ENCODE peak calls at places on chromosomes 7 and 10, in nine cellular contexts. One of them, this sample, is unnamed.

GRCh38 chr10:86963341-86963919 is 4.9 kb upstream of the ADIRF start:
- DNase-seq in bronchial epithelial cell: no peak
- DNase-seq in ovary: peak
- DNase-seq in colonic mucosa: no peak
- DNase-seq in endodermal cell: no peak
- DNase-seq in lung: no peak
- DNase-seq in pancreas: no peak
- DNase-seq in uterus: peak
- DNase-seq in lower lobe of right lung: no peak
- DNase-seq in this sample: no peak

GRCh38 chr7:22156205-22156604 is 200.7 kb downstream of the RAPGEF5 start:
- DNase-seq in bronchial epithelial cell: peak
- DNase-seq in colonic mucosa: no peak
- DNase-seq in lower lobe of right lung: no peak
- DNase-seq in pancreas: no peak
- DNase-seq in ovary: no peak
- DNase-seq in endodermal cell: no peak
- DNase-seq in lung: no peak
- DNase-seq in uterus: no peak
- DNase-seq in this sample: no peak

GRCh38 chr7:132312531-132313070 is 263.7 kb downstream of the PLXNA4 start:
- DNase-seq in ovary: no peak
- DNase-seq in bronchial epithelial cell: no peak
- DNase-seq in lower lobe of right lung: no peak
- DNase-seq in lung: no peak
- DNase-seq in colonic mucosa: no peak
- DNase-seq in pancreas: no peak
- DNase-seq in endodermal cell: no peak
- DNase-seq in uterus: no peak
- DNase-seq in this sample: no peak

GRCh38 chr7:70092314-70093303 is 494.3 kb downstream of the AUTS2 start:
- DNase-seq in bronchial epithelial cell: no peak
- DNase-seq in lung: no peak
- DNase-seq in ovary: no peak
- DNase-seq in lower lobe of right lung: no peak
- DNase-seq in uterus: peak
- DNase-seq in colonic mucosa: no peak
- DNase-seq in pancreas: no peak
- DNase-seq in endodermal cell: no peak
- DNase-seq in this sample: no peak

GRCh38 chr10:113131611-113132330 is 181.7 kb downstream of the TCF7L2 start:
- DNase-seq in colonic mucosa: no peak
- DNase-seq in lower lobe of right lung: no peak
- DNase-seq in endodermal cell: no peak
- DNase-seq in bronchial epithelial cell: no peak
- DNase-seq in uterus: peak
- DNase-seq in lung: no peak
- DNase-seq in pancreas: no peak
- DNase-seq in ovary: no peak
- DNase-seq in this sample: no peak

GRCh38 chr7:98852826-98853225 is 17.0 kb downstream of the TMEM130 start:
- DNase-seq in uterus: no peak
- DNase-seq in bronchial epithelial cell: no peak
- DNase-seq in lower lobe of right lung: no peak
- DNase-seq in colonic mucosa: no peak
- DNase-seq in lung: no peak
- DNase-seq in ovary: no peak
- DNase-seq in pancreas: no peak
- DNase-seq in endodermal cell: no peak
- DNase-seq in this sample: no peak

GRCh38 chr7:87672217-87672616 is 44.0 kb downstream of the RUNDC3B start:
- DNase-seq in uterus: no peak
- DNase-seq in colonic mucosa: no peak
- DNase-seq in lower lobe of right lung: no peak
- DNase-seq in pancreas: no peak
- DNase-seq in bronchial epithelial cell: no peak
- DNase-seq in endodermal cell: no peak
- DNase-seq in lung: no peak
- DNase-seq in ovary: no peak
- DNase-seq in this sample: peak

GRCh38 chr7:51428226-51428887 is 111.7 kb upstream of the COBL start:
- DNase-seq in endodermal cell: peak
- DNase-seq in colonic mucosa: no peak
- DNase-seq in uterus: no peak
- DNase-seq in lung: no peak
- DNase-seq in bronchial epithelial cell: peak
- DNase-seq in pancreas: no peak
- DNase-seq in lower lobe of right lung: no peak
- DNase-seq in ovary: no peak
- DNase-seq in this sample: no peak

GRCh38 chr10:42983595-42983990 is 93.3 kb upstream of the RET start:
- DNase-seq in lung: no peak
- DNase-seq in uterus: no peak
- DNase-seq in colonic mucosa: peak
- DNase-seq in bronchial epithelial cell: no peak
- DNase-seq in ovary: no peak
- DNase-seq in pancreas: no peak
- DNase-seq in lower lobe of right lung: no peak
- DNase-seq in endodermal cell: no peak
- DNase-seq in this sample: no peak

GRCh38 chr10:52551036-52551435 is 221.5 kb downstream of the MBL2 start:
- DNase-seq in bronchial epithelial cell: no peak
- DNase-seq in lung: no peak
- DNase-seq in uterus: no peak
- DNase-seq in pancreas: no peak
- DNase-seq in endodermal cell: no peak
- DNase-seq in colonic mucosa: no peak
- DNase-seq in ovary: no peak
- DNase-seq in lower lobe of right lung: no peak
- DNase-seq in this sample: no peak

GRCh38 chr10:104028146-104028545 is 57.5 kb downstream of the COL17A1 start:
- DNase-seq in ovary: peak
- DNase-seq in bronchial epithelial cell: peak
- DNase-seq in pancreas: no peak
- DNase-seq in lower lobe of right lung: no peak
- DNase-seq in lung: no peak
- DNase-seq in endodermal cell: peak
- DNase-seq in colonic mucosa: no peak
- DNase-seq in uterus: no peak
- DNase-seq in this sample: no peak

GRCh38 chr10:97515260-97515978 is 16.7 kb downstream of the UBTD1 start:
- DNase-seq in ovary: no peak
- DNase-seq in pancreas: no peak
- DNase-seq in endodermal cell: no peak
- DNase-seq in colonic mucosa: no peak
- DNase-seq in uterus: no peak
- DNase-seq in bronchial epithelial cell: no peak
- DNase-seq in lung: no peak
- DNase-seq in lower lobe of right lung: no peak
- DNase-seq in this sample: no peak

GRCh38 chr10:84665211-84665610 is 336.8 kb downstream of the CCSER2 start:
- DNase-seq in lower lobe of right lung: no peak
- DNase-seq in ovary: no peak
- DNase-seq in bronchial epithelial cell: no peak
- DNase-seq in colonic mucosa: no peak
- DNase-seq in pancreas: no peak
- DNase-seq in endodermal cell: peak
- DNase-seq in lung: no peak
- DNase-seq in uterus: no peak
- DNase-seq in this sample: no peak

GRCh38 chr7:15555385-15555859 is 6.4 kb downstream of the AGMO start:
- DNase-seq in colonic mucosa: no peak
- DNase-seq in pancreas: no peak
- DNase-seq in lung: no peak
- DNase-seq in uterus: no peak
- DNase-seq in endodermal cell: no peak
- DNase-seq in lower lobe of right lung: no peak
- DNase-seq in bronchial epithelial cell: peak
- DNase-seq in ovary: no peak
- DNase-seq in this sample: no peak

GRCh38 chr10:33706191-33706590 is 371.7 kb upstream of the NRP1 start:
- DNase-seq in lower lobe of right lung: no peak
- DNase-seq in pancreas: no peak
- DNase-seq in endodermal cell: no peak
- DNase-seq in ovary: peak
- DNase-seq in colonic mucosa: no peak
- DNase-seq in lung: no peak
- DNase-seq in bronchial epithelial cell: peak
- DNase-seq in uterus: peak
- DNase-seq in this sample: no peak

GRCh38 chr7:33550363-33550762 is 355.0 kb upstream of the BMPER start:
- DNase-seq in lower lobe of right lung: no peak
- DNase-seq in ovary: no peak
- DNase-seq in pancreas: no peak
- DNase-seq in bronchial epithelial cell: no peak
- DNase-seq in uterus: no peak
- DNase-seq in colonic mucosa: no peak
- DNase-seq in endodermal cell: no peak
- DNase-seq in lung: no peak
- DNase-seq in this sample: no peak

GRCh38 chr7:33554046-33554445 is 351.3 kb upstream of the BMPER start:
- DNase-seq in endodermal cell: no peak
- DNase-seq in colonic mucosa: no peak
- DNase-seq in lung: no peak
- DNase-seq in lower lobe of right lung: no peak
- DNase-seq in ovary: no peak
- DNase-seq in pancreas: no peak
- DNase-seq in uterus: no peak
- DNase-seq in bronchial epithelial cell: no peak
- DNase-seq in this sample: no peak

GRCh38 chr7:33547880-33548279 is 357.5 kb upstream of the BMPER start:
- DNase-seq in uterus: no peak
- DNase-seq in colonic mucosa: no peak
- DNase-seq in ovary: no peak
- DNase-seq in pancreas: no peak
- DNase-seq in bronchial epithelial cell: peak
- DNase-seq in lung: no peak
- DNase-seq in endodermal cell: no peak
- DNase-seq in lower lobe of right lung: no peak
- DNase-seq in this sample: no peak

GRCh38 chr7:33554576-33554975 is 350.8 kb upstream of the BMPER start:
- DNase-seq in colonic mucosa: no peak
- DNase-seq in endodermal cell: no peak
- DNase-seq in lower lobe of right lung: no peak
- DNase-seq in pancreas: no peak
- DNase-seq in ovary: no peak
- DNase-seq in bronchial epithelial cell: no peak
- DNase-seq in uterus: no peak
- DNase-seq in lung: no peak
- DNase-seq in this sample: no peak

GRCh38 chr7:33550979-33551378 is 354.4 kb upstream of the BMPER start:
- DNase-seq in uterus: no peak
- DNase-seq in colonic mucosa: no peak
- DNase-seq in lower lobe of right lung: no peak
- DNase-seq in bronchial epithelial cell: no peak
- DNase-seq in endodermal cell: no peak
- DNase-seq in pancreas: no peak
- DNase-seq in ovary: no peak
- DNase-seq in lung: no peak
- DNase-seq in this sample: no peak
- TF ChIP-seq CTCF in uterus: no peak
- TF ChIP-seq CTCF in colonic mucosa: no peak
- TF ChIP-seq CTCF in lower lobe of right lung: no peak
- TF ChIP-seq CTCF in bronchial epithelial cell: no peak
- TF ChIP-seq CTCF in endodermal cell: no peak
- TF ChIP-seq CTCF in pancreas: no peak
- TF ChIP-seq CTCF in ovary: no peak
- TF ChIP-seq CTCF in lung: no peak
- TF ChIP-seq CTCF in this sample: no peak

GRCh38 chr7:8440670-8441069 is 7.3 kb downstream of the NXPH1 start:
- DNase-seq in colonic mucosa: no peak
- DNase-seq in uterus: no peak
- DNase-seq in endodermal cell: peak
- DNase-seq in bronchial epithelial cell: no peak
- DNase-seq in lung: no peak
- DNase-seq in lower lobe of right lung: no peak
- DNase-seq in ovary: no peak
- DNase-seq in pancreas: no peak
- DNase-seq in this sample: no peak
- H3K4me3 ChIP-seq in colonic mucosa: no peak
- H3K4me3 ChIP-seq in uterus: no peak
- H3K4me3 ChIP-seq in endodermal cell: no peak
- H3K4me3 ChIP-seq in bronchial epithelial cell: no peak
- H3K4me3 ChIP-seq in lung: no peak
- H3K4me3 ChIP-seq in lower lobe of right lung: no peak
- H3K4me3 ChIP-seq in ovary: no peak
- H3K4me3 ChIP-seq in pancreas: no peak
- H3K4me3 ChIP-seq in this sample: no peak

GRCh38 chr10:25175527-25176420 is 973 bp downstream of the GPR158 start:
- DNase-seq in pancreas: peak
- DNase-seq in bronchial epithelial cell: no peak
- DNase-seq in lower lobe of right lung: no peak
- DNase-seq in ovary: no peak
- DNase-seq in uterus: no peak
- DNase-seq in endodermal cell: peak
- DNase-seq in lung: no peak
- DNase-seq in colonic mucosa: no peak
- DNase-seq in this sample: no peak

GRCh38 chr10:25174461-25175230 is at the start of gene GPR158:
- DNase-seq in pancreas: peak
- DNase-seq in colonic mucosa: peak
- DNase-seq in bronchial epithelial cell: peak
- DNase-seq in ovary: peak
- DNase-seq in endodermal cell: peak
- DNase-seq in lung: peak
- DNase-seq in uterus: peak
- DNase-seq in lower lobe of right lung: peak
- DNase-seq in this sample: peak

GRCh38 chr10:25177754-25178135 is 2.9 kb downstream of the GPR158 start:
- DNase-seq in endodermal cell: no peak
- DNase-seq in lower lobe of right lung: no peak
- DNase-seq in pancreas: no peak
- DNase-seq in ovary: no peak
- DNase-seq in uterus: no peak
- DNase-seq in bronchial epithelial cell: no peak
- DNase-seq in colonic mucosa: no peak
- DNase-seq in lung: no peak
- DNase-seq in this sample: no peak

GRCh38 chr10:25177093-25177753 is 2.4 kb downstream of the GPR158 start:
- DNase-seq in ovary: no peak
- DNase-seq in uterus: no peak
- DNase-seq in lung: no peak
- DNase-seq in colonic mucosa: no peak
- DNase-seq in lower lobe of right lung: no peak
- DNase-seq in endodermal cell: no peak
- DNase-seq in bronchial epithelial cell: no peak
- DNase-seq in pancreas: no peak
- DNase-seq in this sample: no peak

GRCh38 chr10:25176421-25176968 is 1.7 kb downstream of the GPR158 start:
- DNase-seq in lower lobe of right lung: no peak
- DNase-seq in uterus: no peak
- DNase-seq in ovary: no peak
- DNase-seq in pancreas: no peak
- DNase-seq in endodermal cell: peak
- DNase-seq in lung: no peak
- DNase-seq in colonic mucosa: no peak
- DNase-seq in bronchial epithelial cell: no peak
- DNase-seq in this sample: no peak
- TF ChIP-seq CTCF in lower lobe of right lung: no peak
- TF ChIP-seq CTCF in uterus: no peak
- TF ChIP-seq CTCF in ovary: no peak
- TF ChIP-seq CTCF in pancreas: no peak
- TF ChIP-seq CTCF in endodermal cell: no peak
- TF ChIP-seq CTCF in lung: no peak
- TF ChIP-seq CTCF in colonic mucosa: no peak
- TF ChIP-seq CTCF in bronchial epithelial cell: no peak
- TF ChIP-seq CTCF in this sample: no peak

GRCh38 chr10:102712843-102713242 is 1.4 kb downstream of the ARL3 start:
- DNase-seq in pancreas: no peak
- DNase-seq in endodermal cell: no peak
- DNase-seq in uterus: no peak
- DNase-seq in lung: no peak
- DNase-seq in lower lobe of right lung: no peak
- DNase-seq in ovary: no peak
- DNase-seq in colonic mucosa: no peak
- DNase-seq in bronchial epithelial cell: no peak
- DNase-seq in this sample: no peak
- H3K4me3 ChIP-seq in pancreas: no peak
- H3K4me3 ChIP-seq in endodermal cell: peak
- H3K4me3 ChIP-seq in uterus: peak
- H3K4me3 ChIP-seq in lung: no peak
- H3K4me3 ChIP-seq in lower lobe of right lung: peak
- H3K4me3 ChIP-seq in ovary: no peak
- H3K4me3 ChIP-seq in colonic mucosa: peak
- H3K4me3 ChIP-seq in bronchial epithelial cell: no peak
- H3K4me3 ChIP-seq in this sample: no peak

This sample was measured in lower leg skin.